ENCODE peak calls at places on chromosomes 13 and 19, in four cellular contexts. One of them, this sample, is unnamed.

GRCh38 chr13:66835040-66835628 is 395.0 kb downstream of the PCDH9 start:
- DNase-seq in uterus: peak; percentile 28
- DNase-seq in mesenchymal stem cell: peak; percentile 81
- DNase-seq in neural progenitor cell: peak; percentile 79
- DNase-seq in this sample: no peak

GRCh38 chr13:86933676-86934075 is 737.5 kb upstream of the SLITRK5 start:
- DNase-seq in uterus: no peak
- DNase-seq in mesenchymal stem cell: no peak
- DNase-seq in neural progenitor cell: peak; percentile 26
- DNase-seq in this sample: no peak

GRCh38 chr13:111539252-111539651 is 218.8 kb downstream of the TEX29 start:
- DNase-seq in uterus: no peak
- DNase-seq in mesenchymal stem cell: no peak
- DNase-seq in neural progenitor cell: no peak
- DNase-seq in this sample: no peak

GRCh38 chr13:46334008-46334407 is 53.0 kb downstream of the RUBCNL start:
- DNase-seq in uterus: no peak
- DNase-seq in mesenchymal stem cell: no peak
- DNase-seq in neural progenitor cell: no peak
- DNase-seq in this sample: no peak

GRCh38 chr19:30214651-30215051 is 157.5 kb upstream of the ZNF536 start:
- DNase-seq in uterus: no peak
- DNase-seq in mesenchymal stem cell: no peak
- DNase-seq in neural progenitor cell: no peak
- DNase-seq in this sample: no peak

GRCh38 chr13:95296326-95296939 is 4.8 kb downstream of the ABCC4 start:
- DNase-seq in uterus: no peak
- DNase-seq in mesenchymal stem cell: no peak
- DNase-seq in neural progenitor cell: peak; percentile 65
- DNase-seq in this sample: no peak

GRCh38 chr13:48214519-48215121 is 18.4 kb upstream of the ITM2B start:
- DNase-seq in uterus: no peak
- DNase-seq in mesenchymal stem cell: no peak
- DNase-seq in neural progenitor cell: no peak
- DNase-seq in this sample: no peak

GRCh38 chr13:99383946-99384345 is 76.7 kb upstream of the GPR183 start:
- DNase-seq in uterus: no peak
- DNase-seq in mesenchymal stem cell: no peak
- DNase-seq in neural progenitor cell: no peak
- DNase-seq in this sample: no peak

GRCh38 chr19:2633693-2634075 is 68.8 kb downstream of the GNG7 start:
- DNase-seq in uterus: no peak
- DNase-seq in mesenchymal stem cell: no peak
- DNase-seq in neural progenitor cell: no peak
- DNase-seq in this sample: no peak

GRCh38 chr13:79749985-79750551 is 269.1 kb downstream of the NDFIP2 start:
- DNase-seq in uterus: peak; percentile 76
- DNase-seq in mesenchymal stem cell: peak; percentile 92
- DNase-seq in neural progenitor cell: peak; percentile 54
- DNase-seq in this sample: no peak

GRCh38 chr19:51820821-51821446 is 26.0 kb downstream of the FPR3 start:
- DNase-seq in uterus: no peak
- DNase-seq in mesenchymal stem cell: no peak
- DNase-seq in neural progenitor cell: no peak
- DNase-seq in this sample: no peak

GRCh38 chr19:2446390-2446789 is 10.4 kb downstream of the LMNB2 start:
- DNase-seq in uterus: no peak
- DNase-seq in mesenchymal stem cell: no peak
- DNase-seq in neural progenitor cell: no peak
- DNase-seq in this sample: no peak

GRCh38 chr19:7257148-7258041 is 36.8 kb downstream of the INSR start:
- DNase-seq in uterus: peak; percentile 92
- DNase-seq in mesenchymal stem cell: peak; percentile 28
- DNase-seq in neural progenitor cell: no peak
- DNase-seq in this sample: no peak

GRCh38 chr13:98226520-98226919 is 49.5 kb upstream of the RNF113B start:
- DNase-seq in uterus: no peak
- DNase-seq in mesenchymal stem cell: no peak
- DNase-seq in neural progenitor cell: no peak
- DNase-seq in this sample: no peak

GRCh38 chr19:7870571-7871279 is 3.5 kb downstream of the PRR36 start:
- DNase-seq in uterus: peak; percentile 49
- DNase-seq in mesenchymal stem cell: peak; percentile 56
- DNase-seq in neural progenitor cell: peak; percentile 88
- DNase-seq in this sample: peak; percentile 48

GRCh38 chr13:98794498-98794897 is 42.0 kb upstream of the SLC15A1 start:
- DNase-seq in uterus: no peak
- DNase-seq in mesenchymal stem cell: no peak
- DNase-seq in neural progenitor cell: no peak
- DNase-seq in this sample: no peak

GRCh38 chr13:99311748-99312492 is 4.7 kb upstream of the GPR183 start:
- DNase-seq in uterus: peak; percentile 50
- DNase-seq in mesenchymal stem cell: no peak
- DNase-seq in neural progenitor cell: no peak
- DNase-seq in this sample: no peak

GRCh38 chr19:54332149-54332548 is 6.8 kb downstream of the LILRA4 start:
- DNase-seq in uterus: no peak
- DNase-seq in mesenchymal stem cell: no peak
- DNase-seq in neural progenitor cell: no peak
- DNase-seq in this sample: no peak

GRCh38 chr13:87944038-87944437 is 272.9 kb downstream of the SLITRK5 start:
- DNase-seq in uterus: no peak
- DNase-seq in mesenchymal stem cell: no peak
- DNase-seq in neural progenitor cell: no peak
- DNase-seq in this sample: no peak

GRCh38 chr13:71864094-71864980 is 2.7 kb downstream of the DACH1 start:
- DNase-seq in uterus: peak; percentile 49
- DNase-seq in mesenchymal stem cell: peak; percentile 84
- DNase-seq in neural progenitor cell: peak; percentile 87
- DNase-seq in this sample: no peak

GRCh38 chr19:46737761-46738171 is 8.1 kb upstream of the FKRP start:
- DNase-seq in uterus: no peak
- DNase-seq in mesenchymal stem cell: no peak
- DNase-seq in neural progenitor cell: no peak
- DNase-seq in this sample: no peak

GRCh38 chr13:44437356-44438233 is 64.0 kb downstream of the SERP2 start:
- DNase-seq in uterus: no peak
- DNase-seq in mesenchymal stem cell: peak; percentile 73
- DNase-seq in neural progenitor cell: peak; percentile 47
- DNase-seq in this sample: no peak

GRCh38 chr13:67230774-67231480 is 791 bp upstream of the PCDH9 start:
- DNase-seq in uterus: peak; percentile 32
- DNase-seq in mesenchymal stem cell: peak; percentile 88
- DNase-seq in neural progenitor cell: peak; percentile 81
- DNase-seq in this sample: peak; percentile 13

GRCh38 chr13:58620171-58620570 is 988.6 kb downstream of the PCDH17 start:
- DNase-seq in uterus: no peak
- DNase-seq in mesenchymal stem cell: peak; percentile 19
- DNase-seq in neural progenitor cell: peak; percentile 28
- DNase-seq in this sample: no peak

GRCh38 chr13:49669735-49670309 is 21.5 kb downstream of the EBPL start:
- DNase-seq in uterus: peak; percentile 56
- DNase-seq in mesenchymal stem cell: peak; percentile 82
- DNase-seq in neural progenitor cell: peak; percentile 77
- DNase-seq in this sample: peak; percentile 12

GRCh38 chr13:79782541-79783216 is 301.7 kb downstream of the NDFIP2 start:
- DNase-seq in uterus: no peak
- DNase-seq in mesenchymal stem cell: peak; percentile 87
- DNase-seq in neural progenitor cell: peak; percentile 93
- DNase-seq in this sample: no peak

GRCh38 chr13:113754691-113755090 is 4.3 kb upstream of the TMEM255B start:
- DNase-seq in uterus: no peak
- DNase-seq in mesenchymal stem cell: no peak
- DNase-seq in neural progenitor cell: no peak
- DNase-seq in this sample: no peak

GRCh38 chr13:42107006-42107405 is 58.6 kb downstream of the DGKH start:
- DNase-seq in uterus: no peak
- DNase-seq in mesenchymal stem cell: no peak
- DNase-seq in neural progenitor cell: no peak
- DNase-seq in this sample: no peak

GRCh38 chr19:37997911-37998344 is 90.9 kb downstream of the SIPA1L3 start:
- DNase-seq in uterus: no peak
- DNase-seq in mesenchymal stem cell: peak; percentile 91
- DNase-seq in neural progenitor cell: no peak
- DNase-seq in this sample: no peak

GRCh38 chr19:17409990-17410389 is 4.6 kb upstream of the BST2 start:
- DNase-seq in uterus: peak; percentile 81
- DNase-seq in mesenchymal stem cell: no peak
- DNase-seq in neural progenitor cell: no peak
- DNase-seq in this sample: no peak

GRCh38 chr19:28727133-28727834 is 485.7 kb downstream of the UQCRFS1 start:
- DNase-seq in uterus: no peak
- DNase-seq in mesenchymal stem cell: peak; percentile 26
- DNase-seq in neural progenitor cell: peak; percentile 43
- DNase-seq in this sample: peak; percentile 31

GRCh38 chr13:31022491-31022890 is 90.0 kb downstream of the TEX26 start:
- DNase-seq in uterus: no peak
- DNase-seq in mesenchymal stem cell: no peak
- DNase-seq in neural progenitor cell: no peak
- DNase-seq in this sample: no peak

GRCh38 chr19:42247631-42248199 is 5.3 kb upstream of the GSK3A start:
- DNase-seq in uterus: peak; percentile 31
- DNase-seq in mesenchymal stem cell: no peak
- DNase-seq in neural progenitor cell: no peak
- DNase-seq in this sample: no peak

GRCh38 chr19:55080915-55081772 is 5.5 kb downstream of the EPS8L1 start:
- DNase-seq in uterus: no peak
- DNase-seq in mesenchymal stem cell: peak; percentile 81
- DNase-seq in neural progenitor cell: peak; percentile 85
- DNase-seq in this sample: peak; percentile 84

GRCh38 chr13:40464991-40465390 is 201.4 kb downstream of the FOXO1 start:
- DNase-seq in uterus: no peak
- DNase-seq in mesenchymal stem cell: no peak
- DNase-seq in neural progenitor cell: no peak
- DNase-seq in this sample: no peak

DNA sequence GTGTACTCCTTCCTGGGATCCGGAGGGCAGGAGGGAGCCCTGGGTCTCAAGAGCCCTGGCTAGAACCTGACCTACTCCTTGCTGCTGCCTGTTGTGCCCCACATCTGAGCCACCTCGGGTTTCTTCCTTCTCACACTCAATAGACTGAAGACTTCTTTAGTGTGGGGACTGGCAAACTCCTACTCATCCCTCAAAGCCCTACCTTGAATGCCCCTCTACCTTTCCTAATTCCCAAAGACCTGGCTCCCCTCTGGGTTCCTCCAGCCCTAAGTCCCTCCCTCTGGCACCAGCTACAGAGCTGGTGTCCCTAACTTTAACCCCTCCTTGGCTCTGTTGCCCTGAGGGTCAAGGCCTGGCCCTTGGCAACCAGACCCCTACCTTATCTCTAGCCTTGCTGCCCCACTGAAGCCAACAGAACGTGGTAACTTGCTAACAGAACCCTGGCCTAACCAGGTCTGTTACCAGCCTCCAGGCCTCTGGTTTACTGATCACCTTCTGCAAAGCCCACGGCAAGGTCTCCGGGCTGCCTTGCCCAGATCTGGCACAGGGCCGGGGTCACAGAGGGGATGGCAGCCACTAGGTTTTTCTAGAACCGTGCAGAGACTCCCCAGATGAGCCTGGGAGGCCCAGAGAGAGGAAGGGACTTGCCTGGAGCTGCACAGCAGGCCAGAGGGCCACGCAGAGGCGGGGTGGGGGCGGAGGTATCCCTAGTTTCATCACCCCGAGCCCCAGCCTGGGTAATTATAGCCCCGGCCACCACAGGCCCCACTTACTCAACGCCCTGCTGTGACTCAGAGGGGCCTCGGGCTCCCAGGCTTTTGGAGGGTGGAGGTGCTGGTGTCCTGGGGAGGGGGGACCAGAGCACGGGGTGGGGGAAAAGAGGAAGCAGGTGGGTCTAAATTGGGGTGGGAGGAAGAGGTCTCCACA is 15.3 kb downstream of the ZBTB7A start:
- DNase-seq in uterus: peak; percentile 26
- DNase-seq in mesenchymal stem cell: peak; percentile 76
- DNase-seq in neural progenitor cell: no peak
- DNase-seq in this sample: no peak
- H3K27ac ChIP-seq in uterus: no peak overlapping the region
- H3K27ac ChIP-seq in mesenchymal stem cell: peak overlapping the region; percentile 50
- H3K27ac ChIP-seq in neural progenitor cell: no peak overlapping the region
- H3K27ac ChIP-seq in this sample: no peak overlapping the region

DNA sequence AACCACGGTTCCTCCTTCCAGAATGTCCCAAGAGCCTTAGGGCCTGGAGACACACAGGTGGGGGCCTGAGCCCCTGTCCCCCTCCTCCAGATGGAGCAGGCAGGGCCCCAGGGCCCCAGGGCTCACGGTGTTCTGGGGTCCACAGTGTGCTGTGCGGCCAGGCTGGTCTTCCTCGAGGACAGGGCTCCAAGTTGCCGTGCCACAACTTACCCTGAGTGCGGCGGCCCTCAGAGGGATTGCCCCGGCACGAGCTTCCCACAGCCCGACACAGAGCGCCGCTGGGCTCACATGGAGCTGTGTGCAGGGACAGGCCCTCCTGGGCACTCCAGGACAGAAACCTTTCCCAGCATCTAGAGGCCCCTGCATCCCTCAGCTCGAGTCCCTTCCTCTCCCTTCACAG is 160.8 kb downstream of the KDM4B start:
- DNase-seq in uterus: no peak
- DNase-seq in mesenchymal stem cell: no peak
- DNase-seq in neural progenitor cell: no peak
- DNase-seq in this sample: no peak
- H3K4me1 ChIP-seq in uterus: peaks cover 2% of the 10 kb centered on the region
- H3K4me1 ChIP-seq in mesenchymal stem cell: peaks cover 46% of the 10 kb centered on the region
- H3K4me1 ChIP-seq in neural progenitor cell: peaks cover 63% of the 10 kb centered on the region
- H3K4me1 ChIP-seq in this sample: peaks cover 28% of the 10 kb centered on the region

DNA sequence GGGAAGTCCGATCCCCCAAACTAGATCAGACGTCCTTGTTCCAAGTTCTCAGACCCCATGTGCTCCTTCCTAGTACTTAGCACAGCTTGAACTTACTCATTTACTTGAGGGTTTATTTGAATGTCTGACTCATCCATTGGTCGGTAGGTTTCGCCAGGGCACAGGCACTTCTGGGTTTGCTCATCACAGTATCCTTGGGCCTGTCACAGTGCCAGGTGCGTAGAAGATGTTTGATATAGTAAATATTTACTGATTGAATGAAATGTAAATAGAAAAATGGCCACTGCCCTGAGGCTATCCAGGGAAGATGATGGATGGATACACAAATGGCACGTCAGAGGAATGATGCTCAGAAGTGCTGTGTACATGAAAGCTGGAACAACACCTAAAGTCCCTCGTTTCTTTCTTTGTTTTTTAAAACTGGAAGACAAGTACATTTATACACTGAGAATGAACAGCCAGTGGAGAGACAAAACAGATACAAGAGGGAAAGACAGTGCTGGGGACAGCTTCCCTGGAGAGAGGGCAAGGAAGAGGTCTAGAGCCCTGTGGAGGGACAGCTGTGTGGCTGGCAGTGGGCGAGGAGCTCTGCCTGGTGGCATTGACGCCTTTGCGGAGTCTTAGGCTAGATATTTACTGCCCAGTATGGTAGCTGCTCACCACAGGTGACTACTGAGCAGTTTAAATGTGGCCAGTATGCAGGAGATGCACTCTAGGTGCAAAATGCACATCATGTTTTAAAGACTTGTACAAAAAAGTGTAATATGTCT is 31.2 kb upstream of the KL start:
- DNase-seq in uterus: no peak
- DNase-seq in mesenchymal stem cell: peak; percentile 61
- DNase-seq in neural progenitor cell: no peak
- DNase-seq in this sample: no peak
- H3K27ac ChIP-seq in uterus: no peak overlapping the region
- H3K27ac ChIP-seq in mesenchymal stem cell: no peak overlapping the region
- H3K27ac ChIP-seq in neural progenitor cell: no peak overlapping the region
- H3K27ac ChIP-seq in this sample: no peak overlapping the region

GRCh38 chr13:75321084-75321483 is 160.9 kb downstream of the TBC1D4 start:
- DNase-seq in uterus: no peak
- DNase-seq in mesenchymal stem cell: no peak
- DNase-seq in neural progenitor cell: no peak
- DNase-seq in this sample: no peak
- H3K4me1 ChIP-seq in uterus: no peaks in the 10 kb centered on the region
- H3K4me1 ChIP-seq in mesenchymal stem cell: no peaks in the 10 kb centered on the region
- H3K4me1 ChIP-seq in neural progenitor cell: peaks cover 5% of the 10 kb centered on the region
- H3K4me1 ChIP-seq in this sample: peaks cover 37% of the 10 kb centered on the region